ENCODE peak calls at places on chromosomes 6 and 20, in seven cellular contexts. G is mucosa of descending colon; J is IMR-90; R is endodermal cell; E is breast epithelium; F is CD8-positive, alpha-beta T cell; T is thoracic aorta. N is an unnamed sample.

GRCh38 chr6:21538186-21538798 is 55.3 kb upstream of the SOX4 start:
- DNase-seq in G (no peak), J (peak; percentile 40), R (no peak), E (no peak), F (no peak), T (no peak), N (no peak)

GRCh38 chr6:142313284-142313683 is 11.5 kb downstream of the ADGRG6 start:
- DNase-seq in G (no peak), J (peak; percentile 85), R (no peak), E (no peak), F (no peak), T (no peak), N (no peak)

GRCh38 chr6:139888691-139889122 is 514.3 kb upstream of the CITED2 start:
- DNase-seq in G (no peak), J (peak; percentile 17), R (peak; percentile 87), E (no peak), F (no peak), T (no peak), N (no peak)

GRCh38 chr6:87618531-87618930 is 28.6 kb downstream of the ORC3 start:
- DNase-seq in G (no peak), J (peak; percentile 8), R (no peak), E (no peak), F (no peak), T (no peak), N (no peak)

GRCh38 chr20:11216451-11217314 is 542.9 kb upstream of the JAG1 start:
- DNase-seq in G (no peak), J (peak; percentile 82), R (no peak), E (no peak), F (no peak), T (no peak), N (no peak)

GRCh38 chr6:132259070-132259469 is 142.2 kb downstream of the MOXD1 start:
- DNase-seq in G (no peak), J (peak; percentile 58), R (peak; percentile 54), E (no peak), F (no peak), T (no peak), N (no peak)

GRCh38 chr6:106161893-106162292 is 75.8 kb downstream of the PRDM1 start:
- DNase-seq in G (no peak), J (no peak), R (no peak), E (no peak), F (no peak), T (no peak), N (no peak)

GRCh38 chr20:32168184-32168910 is 39.2 kb downstream of the PLAGL2 start:
- DNase-seq in G (no peak), J (peak; percentile 58), R (peak; percentile 80), E (no peak), F (no peak), T (no peak), N (no peak)

GRCh38 chr20:2467412-2467811 is 3.2 kb downstream of the SNRPB start:
- DNase-seq in G (no peak), J (no peak), R (no peak), E (no peak), F (no peak), T (no peak), N (no peak)
- H3K36me3 ChIP-seq in G (peaks cover 19% of the 10 kb centered on the region), J (peaks cover 47% of the 10 kb centered on the region), R (peaks cover 69% of the 10 kb centered on the region), E (peaks cover 15% of the 10 kb centered on the region), F (peaks cover 51% of the 10 kb centered on the region), T (peaks cover 53% of the 10 kb centered on the region), N (peaks cover 71% of the 10 kb centered on the region)

GRCh38 chr20:35742741-35743523 is 872 bp upstream of the RBM39 start:
- DNase-seq in G (peak; percentile 17), J (no peak), R (peak; percentile 30), E (no peak), F (no peak), T (no peak), N (no peak)
- TF ChIP-seq CTCF in G (no peak), J (no peak), R (no peak), E (peak; percentile 4), F (no peak), T (no peak), N (no peak)

GRCh38 chr6:30167101-30167500 is 3.8 kb downstream of the TRIM15 start:
- DNase-seq in G (no peak), J (no peak), R (no peak), E (no peak), F (no peak), T (no peak), N (no peak)
- H3K36me3 ChIP-seq in G (no peaks in the 10 kb centered on the region), J (no peaks in the 10 kb centered on the region), R (no peaks in the 10 kb centered on the region), E (no peaks in the 10 kb centered on the region), F (no peaks in the 10 kb centered on the region), T (no peaks in the 10 kb centered on the region), N (no peaks in the 10 kb centered on the region)

DNA sequence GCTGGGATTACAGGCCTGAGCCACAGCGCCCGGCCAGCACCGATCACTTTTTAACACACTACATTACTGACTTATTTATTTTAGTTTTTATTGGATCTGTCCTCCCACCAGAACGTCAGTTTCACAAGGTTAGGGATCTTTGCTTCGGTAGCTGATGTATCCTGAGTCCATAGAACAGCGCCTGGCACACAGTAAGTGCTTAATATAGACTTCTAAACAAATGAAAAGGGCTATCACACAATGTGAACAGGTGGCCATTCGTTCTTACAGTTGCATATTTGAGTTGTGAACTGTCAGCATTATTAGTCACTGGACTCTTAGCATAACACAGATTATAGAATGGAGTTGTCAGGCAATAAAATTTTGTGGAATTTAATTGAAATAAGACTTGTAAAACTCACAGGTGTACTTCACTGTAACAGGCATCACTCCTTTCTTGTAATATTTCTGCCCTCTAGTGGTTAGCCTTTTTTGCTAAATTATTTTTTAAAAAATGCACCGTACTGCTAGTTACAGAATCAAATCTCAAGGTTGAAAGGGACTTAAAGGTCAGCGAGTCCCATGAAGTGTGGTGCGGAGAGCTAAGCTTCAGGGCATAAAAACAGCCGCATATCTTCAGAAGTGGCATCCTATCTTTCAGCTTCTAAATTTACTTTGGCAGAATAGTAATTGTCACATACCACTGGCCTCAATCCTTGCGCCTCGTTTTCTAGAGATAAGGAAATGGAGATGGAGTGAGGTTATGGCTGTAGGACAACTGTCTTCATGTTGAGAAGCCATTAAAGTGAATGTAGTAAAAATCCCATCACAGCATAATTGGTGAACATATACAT is 3.4 kb upstream of the TBC1D7 start:
- DNase-seq in G (no peak), J (peak; percentile 29), R (peak; percentile 43), E (no peak), F (no peak), T (no peak), N (no peak)
- TF ChIP-seq CTCF in G (peak; percentile 64), J (peak; percentile 65), R (peak; percentile 74), E (peak; percentile 28), F (peak; percentile 71), T (peak; percentile 69), N (peak; percentile 53)

N was measured in BE2C.